ENCODE peak calls at places on chromosome 18, in four cellular contexts. V is mesothelial cell of epicardium; H is CD8-positive, alpha-beta T cell; J is psoas muscle. A is an unnamed sample.

GRCh38 chr18:70058916-70059315 is 111.2 kb upstream of the CD226 start:
- DNase-seq in V (no peak), H (no peak), J (no peak), A (no peak)

GRCh38 chr18:63306249-63306648 is 13.3 kb downstream of the BCL2 start:
- DNase-seq in V (no peak), H (no peak), J (no peak), A (no peak)

GRCh38 chr18:55695091-55695490 is 107.1 kb upstream of the TCF4 start:
- DNase-seq in V (no peak), H (no peak), J (no peak), A (no peak)

GRCh38 chr18:58045265-58046086 is 1.4 kb downstream of the NEDD4L start:
- DNase-seq in V (peak), H (peak), J (peak), A (peak)

GRCh38 chr18:61589724-61590065 is 256.5 kb downstream of the CDH20 start:
- DNase-seq in V (no peak), H (no peak), J (no peak), A (no peak)

GRCh38 chr18:40121001-40121400 is 1834.0 kb upstream of the PIK3C3 start:
- DNase-seq in V (no peak), H (no peak), J (no peak), A (no peak)

GRCh38 chr18:42414756-42415454 is 459.9 kb downstream of the PIK3C3 start:
- DNase-seq in V (no peak), H (no peak), J (no peak), A (no peak)

GRCh38 chr18:54247488-54248175 is 21.7 kb upstream of the POLI start:
- DNase-seq in V (no peak), H (no peak), J (no peak), A (no peak)

GRCh38 chr18:63646916-63647315 is 2.9 kb upstream of the SERPINB4 start:
- DNase-seq in V (no peak), H (no peak), J (no peak), A (no peak)

GRCh38 chr18:35283923-35284794 is 5.9 kb downstream of the ZSCAN30 start:
- DNase-seq in V (no peak), H (no peak), J (no peak), A (no peak)

GRCh38 chr18:62952807-62953206 is 237.5 kb downstream of the PHLPP1 start:
- DNase-seq in V (no peak), H (no peak), J (no peak), A (no peak)

GRCh38 chr18:54787616-54788015 is 40.7 kb upstream of the RAB27B start:
- DNase-seq in V (no peak), H (no peak), J (no peak), A (no peak)

GRCh38 chr18:37578886-37579513 is 13.4 kb upstream of the CELF4 start:
- DNase-seq in V (no peak), H (no peak), J (no peak), A (no peak)

GRCh38 chr18:30889582-30890301 is 152.8 kb downstream of the DSC3 start:
- DNase-seq in V (no peak), H (no peak), J (no peak), A (no peak)

GRCh38 chr18:70423120-70423519 is 134.3 kb downstream of the SOCS6 start:
- DNase-seq in V (no peak), H (no peak), J (no peak), A (no peak)

GRCh38 chr18:30971338-30971956 is 71.1 kb downstream of the DSC3 start:
- DNase-seq in V (no peak), H (no peak), J (no peak), A (no peak)

GRCh38 chr18:35005963-35006577 is 35.1 kb upstream of the MAPRE2 start:
- DNase-seq in V (no peak), H (peak), J (no peak), A (no peak)

GRCh38 chr18:63708650-63709049 is 5.9 kb downstream of the SERPINB11 start:
- DNase-seq in V (no peak), H (no peak), J (no peak), A (no peak)

GRCh38 chr18:47263197-47263827 is 11.9 kb upstream of the SKOR2 start:
- DNase-seq in V (no peak), H (no peak), J (no peak), A (no peak)

GRCh38 chr18:7273301-7273911 is 42.5 kb downstream of the LRRC30 start:
- DNase-seq in V (no peak), H (no peak), J (peak), A (no peak)

GRCh38 chr18:76977108-76977621 is 154.8 kb downstream of the ZNF236 start:
- DNase-seq in V (no peak), H (no peak), J (no peak), A (peak)

GRCh38 chr18:68714356-68714706 is 577 bp downstream of the TMX3 start:
- DNase-seq in V (no peak), H (no peak), J (no peak), A (no peak)

GRCh38 chr18:62751977-62752376 is 36.6 kb downstream of the PHLPP1 start:
- DNase-seq in V (no peak), H (no peak), J (no peak), A (no peak)

GRCh38 chr18:63315879-63316278 is 3.7 kb downstream of the BCL2 start:
- DNase-seq in V (no peak), H (no peak), J (no peak), A (no peak)

GRCh38 chr18:63137999-63138448 is 181.5 kb downstream of the BCL2 start:
- DNase-seq in V (no peak), H (peak), J (no peak), A (no peak)

GRCh38 chr18:62224229-62224628 is 37.2 kb downstream of the RELCH start:
- DNase-seq in V (no peak), H (no peak), J (no peak), A (no peak)

GRCh38 chr18:35062408-35062807 is 21.2 kb downstream of the MAPRE2 start:
- DNase-seq in V (no peak), H (no peak), J (no peak), A (no peak)

GRCh38 chr18:25927830-25928229 is 162.6 kb downstream of the SS18 start:
- DNase-seq in V (no peak), H (no peak), J (no peak), A (no peak)

GRCh38 chr18:25915907-25916306 is 174.5 kb downstream of the SS18 start:
- DNase-seq in V (no peak), H (no peak), J (no peak), A (no peak)

GRCh38 chr18:25923193-25923592 is 167.2 kb downstream of the SS18 start:
- DNase-seq in V (no peak), H (no peak), J (no peak), A (no peak)

GRCh38 chr18:25921677-25922421 is 168.6 kb downstream of the SS18 start:
- DNase-seq in V (no peak), H (peak), J (no peak), A (no peak)
- TF ChIP-seq CTCF in V (peak), H (peak), J (peak), A (peak)

DNA sequence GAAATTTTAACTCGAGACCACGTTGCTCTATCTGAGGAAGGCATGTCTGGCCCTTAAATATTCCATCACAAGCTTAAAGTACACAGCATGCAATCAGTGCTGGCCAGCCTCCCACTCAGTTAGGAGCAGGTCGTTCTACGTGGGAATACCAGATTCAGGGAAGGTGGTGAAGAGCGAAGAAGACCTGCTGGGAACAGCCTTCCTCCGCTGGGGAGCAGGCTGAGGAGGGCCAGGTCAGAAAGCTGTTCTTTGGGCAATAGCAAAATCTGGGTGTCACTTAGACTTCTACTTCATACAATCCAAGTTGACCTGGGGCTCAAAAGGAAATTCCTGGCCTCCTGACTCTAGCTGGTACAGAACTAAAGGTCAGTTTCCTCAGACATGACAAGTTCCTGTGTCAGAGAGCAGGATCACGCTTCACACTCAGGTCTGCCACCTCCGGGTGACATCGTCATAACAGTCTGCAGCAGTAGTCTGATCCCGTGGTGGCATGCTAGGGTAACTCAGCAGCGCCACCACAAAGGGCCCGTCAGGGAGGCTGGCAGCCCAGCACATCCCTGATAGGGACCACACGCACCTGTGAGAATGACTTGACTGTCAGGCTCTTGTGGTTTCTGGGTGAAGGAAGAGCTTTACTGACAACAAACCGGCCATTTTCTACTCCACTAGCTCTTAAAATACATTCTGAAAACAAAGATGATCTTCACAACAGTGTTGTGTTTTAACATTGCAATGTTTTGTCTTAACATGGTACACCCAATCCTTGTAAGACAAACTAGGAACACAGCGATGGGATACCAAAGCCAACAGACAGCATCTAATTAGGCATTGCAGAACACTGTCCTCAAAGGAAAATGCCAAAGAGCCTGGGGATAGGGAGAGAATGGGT is 35.2 kb upstream of the NAPG start:
- DNase-seq in V (no peak), H (peak), J (no peak), A (no peak)
- TF ChIP-seq CTCF in V (no peak), H (peak), J (no peak), A (no peak)

GRCh38 chr18:79406708-79407107 is 11.0 kb downstream of the NFATC1 start:
- DNase-seq in V (no peak), H (no peak), J (no peak), A (no peak)

GRCh38 chr18:79403723-79404566 is 8.2 kb downstream of the NFATC1 start:
- DNase-seq in V (no peak), H (no peak), J (no peak), A (no peak)

GRCh38 chr18:79404567-79404910 is 8.8 kb downstream of the NFATC1 start:
- DNase-seq in V (no peak), H (no peak), J (no peak), A (no peak)

GRCh38 chr18:79405019-79405780 is 9.5 kb downstream of the NFATC1 start:
- DNase-seq in V (no peak), H (peak), J (no peak), A (no peak)

GRCh38 chr18:79405781-79406575 is 10.2 kb downstream of the NFATC1 start:
- DNase-seq in V (no peak), H (peak), J (no peak), A (no peak)
- TF ChIP-seq CTCF in V (no peak), H (no peak), J (no peak), A (no peak)

DNA sequence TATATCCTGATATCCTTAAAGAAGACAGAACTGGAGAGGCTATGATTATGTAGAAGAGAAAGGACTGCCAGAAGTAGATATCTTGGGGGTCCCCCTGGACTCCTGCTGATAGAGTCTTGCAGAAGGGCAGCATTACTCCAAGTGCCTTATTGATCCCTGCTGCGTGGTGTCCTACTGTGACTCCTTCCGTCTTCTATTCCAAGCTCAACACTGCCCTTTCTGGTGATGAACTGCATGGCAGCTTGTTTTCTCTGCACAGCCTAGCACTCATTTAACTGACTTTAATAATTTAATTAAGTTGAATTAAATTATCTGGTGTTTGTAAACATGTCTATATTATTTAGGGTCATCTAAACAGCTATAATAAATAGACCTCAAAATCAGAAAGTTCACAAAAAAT is 194.1 kb upstream of the DSEL start:
- DNase-seq in V (no peak), H (no peak), J (no peak), A (no peak)
- TF ChIP-seq CTCF in V (no peak), H (no peak), J (no peak), A (peak)

GRCh38 chr18:8366656-8367055 is 242.6 kb upstream of the RAB12 start:
- DNase-seq in V (no peak), H (no peak), J (no peak), A (no peak)

GRCh38 chr18:8365528-8365927 is 243.7 kb upstream of the RAB12 start:
- DNase-seq in V (no peak), H (no peak), J (no peak), A (no peak)

GRCh38 chr18:8366070-8366469 is 243.2 kb upstream of the RAB12 start:
- DNase-seq in V (no peak), H (no peak), J (no peak), A (no peak)

GRCh38 chr18:8368490-8369217 is 240.6 kb upstream of the RAB12 start:
- DNase-seq in V (no peak), H (no peak), J (no peak), A (no peak)

DNA sequence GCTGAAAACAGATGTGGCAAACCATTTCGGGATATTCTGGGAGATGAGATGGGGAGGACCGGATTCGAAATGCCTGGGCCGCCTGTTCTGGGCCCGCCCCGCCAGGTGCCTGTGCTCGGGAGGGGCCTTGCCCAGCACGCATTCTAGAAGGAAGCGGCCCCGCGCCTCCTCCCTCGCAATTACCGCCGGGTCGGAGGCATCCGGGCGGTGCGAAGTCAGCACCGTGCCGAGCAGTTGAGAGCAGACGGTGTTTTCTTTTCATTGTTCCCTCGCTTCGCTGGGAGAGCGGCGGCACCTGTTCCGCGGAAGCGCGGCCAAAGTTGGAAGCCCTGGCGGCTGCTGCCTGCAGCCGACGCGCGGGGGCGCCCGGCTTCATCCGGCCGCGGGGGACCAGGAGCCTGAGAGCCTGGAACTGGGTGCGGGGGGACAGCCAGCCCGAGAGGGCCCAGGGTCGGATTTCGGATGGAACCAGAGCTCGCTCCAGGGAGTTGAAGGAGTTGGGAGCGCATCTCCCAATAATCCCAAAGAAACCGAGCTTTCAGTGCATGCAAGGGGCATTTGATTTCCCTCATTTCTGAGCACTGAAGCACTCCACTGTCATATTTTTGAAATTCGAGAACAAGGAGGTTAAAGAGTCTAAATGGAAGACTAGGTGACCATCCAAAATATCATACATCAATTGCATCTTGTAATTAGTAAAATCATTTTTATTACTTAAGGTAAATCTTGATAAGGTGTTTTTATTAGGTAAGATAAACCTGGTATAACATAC is 241.8 kb upstream of the RAB12 start:
- DNase-seq in V (peak), H (no peak), J (peak), A (no peak)
- TF ChIP-seq CTCF in V (peak), H (no peak), J (peak), A (peak)

GRCh38 chr18:36296591-36297418 is 708 bp upstream of the FHOD3 start:
- DNase-seq in V (peak), H (no peak), J (peak), A (peak)
- TF ChIP-seq CTCF in V (peak), H (no peak), J (peak), A (peak)

GRCh38 chr18:3118195-3119010 is 101.4 kb downstream of the MYOM1 start:
- DNase-seq in V (no peak), H (no peak), J (no peak), A (no peak)

GRCh38 chr18:3120356-3120755 is 99.4 kb downstream of the MYOM1 start:
- DNase-seq in V (no peak), H (no peak), J (no peak), A (no peak)

GRCh38 chr18:3119401-3120323 is 100.1 kb downstream of the MYOM1 start:
- DNase-seq in V (no peak), H (no peak), J (no peak), A (no peak)

GRCh38 chr18:3122851-3123250 is 96.9 kb downstream of the MYOM1 start:
- DNase-seq in V (no peak), H (no peak), J (no peak), A (no peak)

DNA sequence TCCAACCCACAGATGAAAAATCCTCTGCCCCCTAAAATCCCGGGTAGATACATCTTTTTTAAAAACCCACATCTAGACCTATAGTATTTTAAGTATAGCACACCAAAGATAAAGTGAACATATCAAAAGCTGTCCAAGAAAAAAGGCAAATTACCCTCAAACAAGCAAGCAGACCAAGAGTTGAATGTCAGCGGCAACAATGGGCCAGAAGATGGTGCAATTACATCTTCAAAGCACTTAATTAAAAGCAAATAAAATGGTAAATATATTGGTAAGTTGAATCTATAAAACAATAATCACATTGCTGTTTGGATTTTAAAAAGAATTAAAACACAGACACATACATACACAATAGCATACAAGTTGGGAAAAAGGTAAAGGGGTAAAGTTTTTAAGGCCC is 98.5 kb downstream of the MYOM1 start:
- DNase-seq in V (no peak), H (no peak), J (no peak), A (no peak)
- TF ChIP-seq CTCF in V (no peak), H (no peak), J (no peak), A (no peak)

DNA sequence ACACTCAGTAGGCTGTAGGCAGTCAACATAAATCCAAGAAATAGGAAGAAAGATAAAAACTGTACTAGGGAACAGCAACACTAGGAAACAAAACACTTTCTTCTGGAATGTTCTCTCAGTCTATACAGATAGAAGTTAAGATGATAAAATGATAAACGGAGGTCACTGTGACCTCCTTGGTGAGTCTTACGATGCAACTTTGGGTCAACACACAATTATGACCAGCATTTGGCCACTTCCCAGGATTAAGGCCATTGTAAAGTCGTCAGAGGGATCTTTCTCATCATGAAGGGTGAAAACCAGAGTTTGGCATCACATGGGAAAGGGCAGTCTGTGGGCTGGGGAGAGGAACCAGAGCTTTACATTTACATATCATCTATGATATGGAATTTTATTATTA is 33.4 kb downstream of the LAMA3 start:
- DNase-seq in V (no peak), H (no peak), J (no peak), A (no peak)
- TF ChIP-seq CTCF in V (no peak), H (no peak), J (no peak), A (no peak)

DNA sequence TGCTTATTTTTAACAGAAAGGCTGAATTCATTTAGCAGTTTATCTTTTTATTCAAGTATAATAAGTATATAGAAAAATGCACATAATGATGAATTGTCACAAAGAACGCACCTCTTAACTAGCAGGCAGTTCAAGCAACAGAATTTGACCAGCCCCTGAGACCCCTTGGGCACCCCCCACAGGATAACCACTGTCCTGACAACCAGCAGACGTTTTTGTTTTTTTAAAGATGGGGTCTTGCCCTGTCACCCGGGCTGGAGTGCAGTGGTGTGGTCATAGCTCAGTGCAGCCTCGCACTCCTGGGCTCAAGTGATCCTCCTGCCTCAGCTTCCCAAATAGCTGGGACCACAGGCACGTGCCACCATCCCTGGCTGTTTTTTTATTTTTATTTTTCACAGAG is 14.0 kb downstream of the PRELID3A start:
- DNase-seq in V (no peak), H (no peak), J (no peak), A (no peak)
- TF ChIP-seq CTCF in V (no peak), H (no peak), J (no peak), A (no peak)

GRCh38 chr18:49377742-49378141 is 82.7 kb downstream of the DYM start:
- DNase-seq in V (no peak), H (no peak), J (no peak), A (no peak)

GRCh38 chr18:49381267-49381865 is 79.1 kb downstream of the DYM start:
- DNase-seq in V (no peak), H (no peak), J (no peak), A (no peak)

GRCh38 chr18:49380812-49381211 is 79.6 kb downstream of the DYM start:
- DNase-seq in V (no peak), H (no peak), J (no peak), A (no peak)
- TF ChIP-seq CTCF in V (no peak), H (no peak), J (no peak), A (no peak)